ENCODE peak calls at places on chromosome 1, in ten cellular contexts. One of them, this sample, is unnamed.

GRCh38 chr1:52237430-52237829 is 95.5 kb downstream of the ZFYVE9 start:
- DNase-seq in GOT3: no peak
- DNase-seq in neural crest cell: no peak
- DNase-seq in HEK293T: no peak
- DNase-seq in sigmoid colon: no peak
- DNase-seq in stimulated activated CD4-positive, alpha-beta T cell treated with anti-CD3 and anti-CD28 coated beads, Interleukin-4, amount 100 ng/mL, for 48 hours: no peak
- DNase-seq in NCI-H1417: no peak
- DNase-seq in iris pigment epithelial cell: peak
- DNase-seq in C1 segment of cervical spinal cord: no peak
- DNase-seq in heart left ventricle: no peak
- DNase-seq in this sample: no peak

GRCh38 chr1:221141606-221142285 is 262.5 kb downstream of the HLX start:
- DNase-seq in GOT3: no peak
- DNase-seq in neural crest cell: no peak
- DNase-seq in HEK293T: no peak
- DNase-seq in sigmoid colon: no peak
- DNase-seq in stimulated activated CD4-positive, alpha-beta T cell treated with anti-CD3 and anti-CD28 coated beads, Interleukin-4, amount 100 ng/mL, for 48 hours: no peak
- DNase-seq in NCI-H1417: no peak
- DNase-seq in iris pigment epithelial cell: no peak
- DNase-seq in C1 segment of cervical spinal cord: no peak
- DNase-seq in heart left ventricle: no peak
- DNase-seq in this sample: no peak

GRCh38 chr1:173489929-173490328 is 12.8 kb downstream of the PRDX6 start:
- DNase-seq in GOT3: no peak
- DNase-seq in neural crest cell: no peak
- DNase-seq in HEK293T: no peak
- DNase-seq in sigmoid colon: no peak
- DNase-seq in stimulated activated CD4-positive, alpha-beta T cell treated with anti-CD3 and anti-CD28 coated beads, Interleukin-4, amount 100 ng/mL, for 48 hours: no peak
- DNase-seq in NCI-H1417: no peak
- DNase-seq in iris pigment epithelial cell: no peak
- DNase-seq in C1 segment of cervical spinal cord: no peak
- DNase-seq in heart left ventricle: no peak
- DNase-seq in this sample: no peak

GRCh38 chr1:9466780-9467755 is 72.2 kb upstream of the SLC25A33 start:
- DNase-seq in GOT3: no peak
- DNase-seq in neural crest cell: no peak
- DNase-seq in HEK293T: no peak
- DNase-seq in sigmoid colon: peak
- DNase-seq in stimulated activated CD4-positive, alpha-beta T cell treated with anti-CD3 and anti-CD28 coated beads, Interleukin-4, amount 100 ng/mL, for 48 hours: no peak
- DNase-seq in NCI-H1417: no peak
- DNase-seq in iris pigment epithelial cell: no peak
- DNase-seq in C1 segment of cervical spinal cord: no peak
- DNase-seq in heart left ventricle: no peak
- DNase-seq in this sample: no peak

GRCh38 chr1:39632491-39633417 is 6.7 kb downstream of the HEYL start:
- DNase-seq in GOT3: no peak
- DNase-seq in neural crest cell: peak
- DNase-seq in HEK293T: no peak
- DNase-seq in sigmoid colon: peak
- DNase-seq in stimulated activated CD4-positive, alpha-beta T cell treated with anti-CD3 and anti-CD28 coated beads, Interleukin-4, amount 100 ng/mL, for 48 hours: no peak
- DNase-seq in NCI-H1417: peak
- DNase-seq in iris pigment epithelial cell: peak
- DNase-seq in C1 segment of cervical spinal cord: no peak
- DNase-seq in heart left ventricle: peak
- DNase-seq in this sample: no peak

GRCh38 chr1:201021333-201022177 is 2.0 kb downstream of the KIF21B start:
- DNase-seq in GOT3: no peak
- DNase-seq in neural crest cell: no peak
- DNase-seq in HEK293T: no peak
- DNase-seq in sigmoid colon: no peak
- DNase-seq in stimulated activated CD4-positive, alpha-beta T cell treated with anti-CD3 and anti-CD28 coated beads, Interleukin-4, amount 100 ng/mL, for 48 hours: no peak
- DNase-seq in NCI-H1417: peak
- DNase-seq in iris pigment epithelial cell: no peak
- DNase-seq in C1 segment of cervical spinal cord: no peak
- DNase-seq in heart left ventricle: no peak
- DNase-seq in this sample: peak

GRCh38 chr1:6438047-6438525 is 13.5 kb downstream of the ESPN start:
- DNase-seq in GOT3: no peak
- DNase-seq in neural crest cell: peak
- DNase-seq in HEK293T: peak
- DNase-seq in sigmoid colon: no peak
- DNase-seq in stimulated activated CD4-positive, alpha-beta T cell treated with anti-CD3 and anti-CD28 coated beads, Interleukin-4, amount 100 ng/mL, for 48 hours: peak
- DNase-seq in NCI-H1417: peak
- DNase-seq in iris pigment epithelial cell: peak
- DNase-seq in C1 segment of cervical spinal cord: no peak
- DNase-seq in heart left ventricle: peak
- DNase-seq in this sample: peak

GRCh38 chr1:33390550-33390949 is 40.3 kb downstream of the PHC2 start:
- DNase-seq in GOT3: no peak
- DNase-seq in neural crest cell: no peak
- DNase-seq in HEK293T: no peak
- DNase-seq in sigmoid colon: no peak
- DNase-seq in stimulated activated CD4-positive, alpha-beta T cell treated with anti-CD3 and anti-CD28 coated beads, Interleukin-4, amount 100 ng/mL, for 48 hours: no peak
- DNase-seq in NCI-H1417: no peak
- DNase-seq in iris pigment epithelial cell: peak
- DNase-seq in C1 segment of cervical spinal cord: no peak
- DNase-seq in heart left ventricle: no peak
- DNase-seq in this sample: no peak

GRCh38 chr1:19124273-19124672 is 85.8 kb downstream of the UBR4 start:
- DNase-seq in GOT3: no peak
- DNase-seq in neural crest cell: no peak
- DNase-seq in HEK293T: no peak
- DNase-seq in sigmoid colon: no peak
- DNase-seq in stimulated activated CD4-positive, alpha-beta T cell treated with anti-CD3 and anti-CD28 coated beads, Interleukin-4, amount 100 ng/mL, for 48 hours: peak
- DNase-seq in NCI-H1417: no peak
- DNase-seq in iris pigment epithelial cell: no peak
- DNase-seq in C1 segment of cervical spinal cord: no peak
- DNase-seq in heart left ventricle: no peak
- DNase-seq in this sample: no peak

GRCh38 chr1:230049731-230050130 is 17.3 kb upstream of the GALNT2 start:
- DNase-seq in GOT3: no peak
- DNase-seq in neural crest cell: no peak
- DNase-seq in HEK293T: no peak
- DNase-seq in sigmoid colon: no peak
- DNase-seq in stimulated activated CD4-positive, alpha-beta T cell treated with anti-CD3 and anti-CD28 coated beads, Interleukin-4, amount 100 ng/mL, for 48 hours: no peak
- DNase-seq in NCI-H1417: no peak
- DNase-seq in iris pigment epithelial cell: no peak
- DNase-seq in C1 segment of cervical spinal cord: no peak
- DNase-seq in heart left ventricle: no peak
- DNase-seq in this sample: no peak

GRCh38 chr1:159015440-159015909 is 5.8 kb downstream of the IFI16 start:
- DNase-seq in GOT3: no peak
- DNase-seq in neural crest cell: no peak
- DNase-seq in HEK293T: no peak
- DNase-seq in sigmoid colon: peak
- DNase-seq in stimulated activated CD4-positive, alpha-beta T cell treated with anti-CD3 and anti-CD28 coated beads, Interleukin-4, amount 100 ng/mL, for 48 hours: peak
- DNase-seq in NCI-H1417: no peak
- DNase-seq in iris pigment epithelial cell: peak
- DNase-seq in C1 segment of cervical spinal cord: no peak
- DNase-seq in heart left ventricle: peak
- DNase-seq in this sample: no peak

GRCh38 chr1:224212618-224213037 is 29.6 kb downstream of the DEGS1 start:
- DNase-seq in GOT3: no peak
- DNase-seq in neural crest cell: no peak
- DNase-seq in HEK293T: no peak
- DNase-seq in sigmoid colon: peak
- DNase-seq in stimulated activated CD4-positive, alpha-beta T cell treated with anti-CD3 and anti-CD28 coated beads, Interleukin-4, amount 100 ng/mL, for 48 hours: no peak
- DNase-seq in NCI-H1417: no peak
- DNase-seq in iris pigment epithelial cell: no peak
- DNase-seq in C1 segment of cervical spinal cord: no peak
- DNase-seq in heart left ventricle: no peak
- DNase-seq in this sample: no peak

GRCh38 chr1:39805385-39805784 is 16.7 kb upstream of the BMP8B start:
- DNase-seq in GOT3: no peak
- DNase-seq in neural crest cell: no peak
- DNase-seq in HEK293T: no peak
- DNase-seq in sigmoid colon: no peak
- DNase-seq in stimulated activated CD4-positive, alpha-beta T cell treated with anti-CD3 and anti-CD28 coated beads, Interleukin-4, amount 100 ng/mL, for 48 hours: no peak
- DNase-seq in NCI-H1417: no peak
- DNase-seq in iris pigment epithelial cell: no peak
- DNase-seq in C1 segment of cervical spinal cord: no peak
- DNase-seq in heart left ventricle: no peak
- DNase-seq in this sample: no peak

GRCh38 chr1:203500279-203500678 is 6.3 kb downstream of the OPTC start:
- DNase-seq in GOT3: no peak
- DNase-seq in neural crest cell: no peak
- DNase-seq in HEK293T: no peak
- DNase-seq in sigmoid colon: no peak
- DNase-seq in stimulated activated CD4-positive, alpha-beta T cell treated with anti-CD3 and anti-CD28 coated beads, Interleukin-4, amount 100 ng/mL, for 48 hours: no peak
- DNase-seq in NCI-H1417: no peak
- DNase-seq in iris pigment epithelial cell: no peak
- DNase-seq in C1 segment of cervical spinal cord: no peak
- DNase-seq in heart left ventricle: no peak
- DNase-seq in this sample: no peak

GRCh38 chr1:23529146-23530088 is 1.6 kb downstream of the E2F2 start:
- DNase-seq in GOT3: no peak
- DNase-seq in neural crest cell: no peak
- DNase-seq in HEK293T: no peak
- DNase-seq in sigmoid colon: no peak
- DNase-seq in stimulated activated CD4-positive, alpha-beta T cell treated with anti-CD3 and anti-CD28 coated beads, Interleukin-4, amount 100 ng/mL, for 48 hours: no peak
- DNase-seq in NCI-H1417: peak
- DNase-seq in iris pigment epithelial cell: no peak
- DNase-seq in C1 segment of cervical spinal cord: no peak
- DNase-seq in heart left ventricle: no peak
- DNase-seq in this sample: peak

GRCh38 chr1:235866207-235866912 is at the start of gene LYST:
- DNase-seq in GOT3: peak
- DNase-seq in neural crest cell: peak
- DNase-seq in HEK293T: peak
- DNase-seq in sigmoid colon: peak
- DNase-seq in stimulated activated CD4-positive, alpha-beta T cell treated with anti-CD3 and anti-CD28 coated beads, Interleukin-4, amount 100 ng/mL, for 48 hours: peak
- DNase-seq in NCI-H1417: peak
- DNase-seq in iris pigment epithelial cell: peak
- DNase-seq in C1 segment of cervical spinal cord: no peak
- DNase-seq in heart left ventricle: peak
- DNase-seq in this sample: peak

GRCh38 chr1:202275061-202275770 is 66.5 kb downstream of the UBE2T start:
- DNase-seq in GOT3: no peak
- DNase-seq in neural crest cell: no peak
- DNase-seq in HEK293T: no peak
- DNase-seq in sigmoid colon: no peak
- DNase-seq in stimulated activated CD4-positive, alpha-beta T cell treated with anti-CD3 and anti-CD28 coated beads, Interleukin-4, amount 100 ng/mL, for 48 hours: no peak
- DNase-seq in NCI-H1417: no peak
- DNase-seq in iris pigment epithelial cell: no peak
- DNase-seq in C1 segment of cervical spinal cord: no peak
- DNase-seq in heart left ventricle: no peak
- DNase-seq in this sample: no peak

This sample was measured in DMS79.